ENCODE peak calls at places on chromosomes 13 and 19, in nine cellular contexts. R is breast epithelium, U is RWPE1, E is hippocampal formation, M is nephron progenitor cell, C is renal cortical epithelial cell, Q is AG04450, B is HCEC 1CT, A is osteocyte. J is an unnamed sample.
A peak's percentile ranks its signal among the peaks of the same experiment; 100 is the strongest.

GRCh38 chr13:42048625-42049453 is at the start of gene DGKH:
- DNase-seq in R (peak; percentile 84), U (peak; percentile 80), E (peak; percentile 41), M (peak; percentile 84), C (peak; percentile 49), Q (no peak), B (peak; percentile 79), A (peak; percentile 89), J (no peak)

GRCh38 chr19:55362174-55362989 is 678 bp downstream of the GARIN5B start:
- DNase-seq in R (no peak), U (no peak), E (no peak), M (no peak), C (no peak), Q (no peak), B (no peak), A (no peak), J (no peak)

GRCh38 chr19:55484571-55485438 is at the start of gene NAT14:
- DNase-seq in R (no peak), U (peak; percentile 72), E (peak; percentile 2), M (peak; percentile 94), C (no peak), Q (no peak), B (peak; percentile 40), A (peak; percentile 92), J (no peak)

GRCh38 chr19:32720216-32720935 is 809 bp downstream of the TDRD12 start:
- DNase-seq in R (no peak), U (no peak), E (no peak), M (no peak), C (no peak), Q (no peak), B (no peak), A (no peak), J (no peak)

GRCh38 chr19:8333771-8334457 is 9.1 kb downstream of the KANK3 start:
- DNase-seq in R (no peak), U (no peak), E (no peak), M (no peak), C (no peak), Q (no peak), B (no peak), A (no peak), J (no peak)

GRCh38 chr19:39032164-39032918 is at the start of gene FBXO27:
- DNase-seq in R (no peak), U (peak; percentile 53), E (peak; percentile 24), M (peak; percentile 39), C (peak; percentile 8), Q (no peak), B (no peak), A (no peak), J (no peak)

GRCh38 chr13:48896312-48896711 is 79.4 kb upstream of the FNDC3A start:
- DNase-seq in R (no peak), U (peak; percentile 34), E (no peak), M (no peak), C (peak; percentile 37), Q (peak; percentile 38), B (peak; percentile 81), A (no peak), J (no peak)

GRCh38 chr19:18419699-18420460 is 682 bp downstream of the SSBP4 start:
- DNase-seq in R (no peak), U (no peak), E (no peak), M (peak; percentile 46), C (no peak), Q (no peak), B (no peak), A (no peak), J (no peak)

GRCh38 chr19:3058009-3058820 is 4.1 kb downstream of the TLE5 start:
- DNase-seq in R (no peak), U (no peak), E (no peak), M (no peak), C (no peak), Q (no peak), B (no peak), A (no peak), J (no peak)

GRCh38 chr13:77511552-77511951 is 24.0 kb upstream of the SCEL start:
- DNase-seq in R (no peak), U (no peak), E (no peak), M (no peak), C (peak; percentile 43), Q (no peak), B (no peak), A (no peak), J (no peak)

GRCh38 chr13:110216403-110217041 is 90.4 kb downstream of the COL4A1 start:
- DNase-seq in R (no peak), U (no peak), E (no peak), M (no peak), C (peak; percentile 83), Q (no peak), B (peak; percentile 68), A (no peak), J (no peak)

GRCh38 chr13:60078226-60078625 is 85.5 kb downstream of the DIAPH3 start:
- DNase-seq in R (no peak), U (no peak), E (no peak), M (no peak), C (no peak), Q (no peak), B (no peak), A (no peak), J (no peak)

GRCh38 chr19:55655648-55656040 is 809 bp downstream of the U2AF2 start:
- DNase-seq in R (no peak), U (no peak), E (no peak), M (no peak), C (no peak), Q (no peak), B (no peak), A (no peak), J (no peak)

GRCh38 chr19:41373993-41374392 is 2.3 kb upstream of the TMEM91 start:
- DNase-seq in R (peak; percentile 89), U (peak; percentile 57), E (peak; percentile 62), M (no peak), C (peak; percentile 46), Q (peak; percentile 89), B (peak; percentile 85), A (peak; percentile 97), J (peak; percentile 89)

GRCh38 chr19:43589277-43589676 is 6.7 kb downstream of the IRGQ start:
- DNase-seq in R (no peak), U (no peak), E (no peak), M (no peak), C (no peak), Q (no peak), B (no peak), A (no peak), J (no peak)

GRCh38 chr19:33310606-33311325 is 8.4 kb upstream of the CEBPA start:
- DNase-seq in R (no peak), U (no peak), E (no peak), M (no peak), C (no peak), Q (no peak), B (no peak), A (no peak), J (no peak)

J was measured in HFF-Myc.